ENCODE peak calls at places on chromosomes 12 and 14, in nine cellular contexts. Y, L, F, R, J, N, S, G and H are unnamed samples.

GRCh38 chr14:96741151-96741977 is 55.8 kb upstream of the VRK1 start:
- DNase-seq in Y (no peak), L (peak; percentile 37), F (peak; percentile 71), R (peak; percentile 66), J (peak; percentile 59), N (no peak), S (peak; percentile 76), G (peak; percentile 64), H (peak; percentile 17)

GRCh38 chr12:50326636-50327284 is 43.4 kb upstream of the LIMA1 start:
- DNase-seq in Y (no peak), L (peak; percentile 44), F (no peak), R (no peak), J (no peak), N (no peak), S (peak; percentile 74), G (no peak), H (no peak)

GRCh38 chr12:10101042-10101579 is 2.3 kb upstream of the CLEC1A start:
- DNase-seq in Y (no peak), L (peak; percentile 65), F (no peak), R (no peak), J (no peak), N (peak; percentile 92), S (peak; percentile 15), G (no peak), H (no peak)

GRCh38 chr14:97878727-97879126 is 1081.5 kb downstream of the VRK1 start:
- DNase-seq in Y (peak; percentile 71), L (no peak), F (peak; percentile 19), R (no peak), J (no peak), N (no peak), S (peak; percentile 1), G (no peak), H (peak; percentile 67)

GRCh38 chr12:18797604-18798003 is 59.7 kb downstream of the CAPZA3 start:
- DNase-seq in Y (no peak), L (no peak), F (no peak), R (no peak), J (no peak), N (no peak), S (no peak), G (no peak), H (no peak)

GRCh38 chr12:100940503-100940902 is 145.9 kb downstream of the ANO4 start:
- DNase-seq in Y (no peak), L (no peak), F (no peak), R (no peak), J (no peak), N (no peak), S (no peak), G (no peak), H (no peak)

GRCh38 chr12:43338848-43339526 is 213.0 kb downstream of the ADAMTS20 start:
- DNase-seq in Y (no peak), L (peak; percentile 48), F (no peak), R (peak; percentile 49), J (no peak), N (peak; percentile 44), S (peak; percentile 90), G (peak; percentile 50), H (no peak)

GRCh38 chr14:99035268-99035667 is 236.7 kb downstream of the BCL11B start:
- DNase-seq in Y (peak; percentile 80), L (peak; percentile 27), F (no peak), R (no peak), J (no peak), N (peak; percentile 7), S (peak; percentile 2), G (no peak), H (no peak)

GRCh38 chr12:11807453-11807852 is 158.0 kb downstream of the ETV6 start:
- DNase-seq in Y (no peak), L (no peak), F (no peak), R (no peak), J (peak; percentile 71), N (no peak), S (no peak), G (peak; percentile 30), H (no peak)

GRCh38 chr14:101862177-101862576 is 100.7 kb downstream of the PPP2R5C start:
- DNase-seq in Y (no peak), L (no peak), F (no peak), R (no peak), J (no peak), N (no peak), S (peak; percentile 54), G (no peak), H (no peak)

GRCh38 chr14:28761438-28762289 is 4.9 kb upstream of the FOXG1 start:
- DNase-seq in Y (no peak), L (no peak), F (no peak), R (no peak), J (no peak), N (no peak), S (no peak), G (no peak), H (no peak)

GRCh38 chr14:103520269-103520656 is 2.4 kb downstream of the CKB start:
- DNase-seq in Y (no peak), L (no peak), F (no peak), R (no peak), J (no peak), N (no peak), S (no peak), G (no peak), H (no peak)
- H3K4me3 ChIP-seq in Y (peak overlapping the region; percentile 75), L (no peak overlapping the region), F (no peak overlapping the region), R (peak overlapping the region; percentile 31), J (peak overlapping the region; percentile 52), N (no peak overlapping the region), S (no peak overlapping the region), G (no peak overlapping the region), H (peak overlapping the region; percentile 56)

GRCh38 chr12:92049403-92049802 is 96.2 kb downstream of the BTG1 start:
- DNase-seq in Y (no peak), L (no peak), F (no peak), R (no peak), J (peak; percentile 53), N (no peak), S (no peak), G (peak; percentile 72), H (no peak)

GRCh38 chr12:92056290-92056689 is 89.4 kb downstream of the BTG1 start:
- DNase-seq in Y (no peak), L (no peak), F (no peak), R (no peak), J (no peak), N (no peak), S (no peak), G (no peak), H (no peak)

GRCh38 chr12:92055877-92056276 is 89.8 kb downstream of the BTG1 start:
- DNase-seq in Y (no peak), L (peak; percentile 89), F (peak; percentile 68), R (no peak), J (no peak), N (no peak), S (no peak), G (no peak), H (no peak)

GRCh38 chr12:92047058-92047826 is 98.4 kb downstream of the BTG1 start:
- DNase-seq in Y (no peak), L (no peak), F (no peak), R (no peak), J (no peak), N (no peak), S (peak; percentile 9), G (no peak), H (no peak)

DNA sequence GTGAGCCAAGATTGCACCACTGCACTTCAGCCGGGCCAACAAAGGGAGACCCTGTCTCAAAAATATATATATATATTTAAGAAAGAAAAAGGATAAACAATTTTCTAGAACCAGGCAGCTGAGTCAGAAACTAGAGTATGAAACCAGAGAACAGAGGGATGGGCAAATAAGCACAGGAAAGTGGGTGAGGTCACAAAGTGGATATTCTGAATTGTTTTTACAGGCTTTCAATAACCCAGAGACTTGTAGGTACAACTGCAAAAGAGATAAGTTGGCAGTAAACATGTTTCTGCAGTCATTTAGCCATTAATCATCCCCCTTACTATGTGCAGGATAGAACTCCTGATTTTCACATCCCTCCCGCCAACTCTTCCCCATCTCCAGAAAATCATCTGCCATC is 94.2 kb downstream of the BTG1 start:
- DNase-seq in Y (no peak), L (peak; percentile 65), F (no peak), R (no peak), J (no peak), N (no peak), S (peak; percentile 33), G (no peak), H (no peak)
- H3K4me3 ChIP-seq in Y (no peak overlapping the region), L (no peak overlapping the region), F (no peak overlapping the region), R (no peak overlapping the region), J (no peak overlapping the region), N (no peak overlapping the region), S (no peak overlapping the region), G (no peak overlapping the region), H (no peak overlapping the region)

DNA sequence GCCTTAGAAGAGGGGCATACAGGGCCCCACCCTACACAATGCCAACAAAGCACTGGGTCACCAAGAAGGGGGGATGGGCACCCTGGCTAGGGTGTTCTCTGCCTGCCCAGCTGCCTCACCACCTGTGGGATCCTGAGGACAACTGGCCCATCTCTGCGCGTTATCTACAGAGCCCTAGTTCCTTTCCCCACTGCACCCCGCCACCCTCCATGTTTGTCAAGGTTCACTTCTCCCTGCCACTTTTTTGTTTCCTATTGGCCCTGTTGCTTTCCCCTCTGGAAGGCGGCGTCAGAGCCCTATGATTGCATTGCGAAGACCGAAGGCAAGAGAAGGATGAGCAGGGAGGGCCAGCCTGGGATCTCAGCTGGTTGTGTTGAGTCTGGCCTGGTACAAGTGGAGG is 1.6 kb downstream of the SLC48A1 start:
- DNase-seq in Y (no peak), L (no peak), F (no peak), R (no peak), J (no peak), N (no peak), S (no peak), G (no peak), H (no peak)
- H3K4me3 ChIP-seq in Y (peak overlapping the region; percentile 23), L (no peak overlapping the region), F (no peak overlapping the region), R (no peak overlapping the region), J (no peak overlapping the region), N (no peak overlapping the region), S (no peak overlapping the region), G (no peak overlapping the region), H (no peak overlapping the region)

GRCh38 chr12:124713436-124714082 is 146.1 kb upstream of the NCOR2 start:
- DNase-seq in Y (peak; percentile 70), L (no peak), F (peak; percentile 52), R (no peak), J (no peak), N (no peak), S (peak; percentile 62), G (peak; percentile 91), H (peak; percentile 30)
- H3K4me3 ChIP-seq in Y (peak overlapping the region; percentile 48), L (no peak overlapping the region), F (peak overlapping the region; percentile 54), R (no peak overlapping the region), J (no peak overlapping the region), N (no peak overlapping the region), S (no peak overlapping the region), G (peak overlapping the region; percentile 22), H (no peak overlapping the region)

GRCh38 chr14:103594265-103594664 is 31.5 kb downstream of the COA8 start:
- DNase-seq in Y (no peak), L (peak; percentile 93), F (no peak), R (peak; percentile 71), J (no peak), N (no peak), S (peak; percentile 95), G (no peak), H (no peak)
- H3K4me3 ChIP-seq in Y (no peak overlapping the region), L (peak overlapping the region; percentile 13), F (no peak overlapping the region), R (no peak overlapping the region), J (peak overlapping the region; percentile 14), N (no peak overlapping the region), S (no peak overlapping the region), G (no peak overlapping the region), H (no peak overlapping the region)

DNA sequence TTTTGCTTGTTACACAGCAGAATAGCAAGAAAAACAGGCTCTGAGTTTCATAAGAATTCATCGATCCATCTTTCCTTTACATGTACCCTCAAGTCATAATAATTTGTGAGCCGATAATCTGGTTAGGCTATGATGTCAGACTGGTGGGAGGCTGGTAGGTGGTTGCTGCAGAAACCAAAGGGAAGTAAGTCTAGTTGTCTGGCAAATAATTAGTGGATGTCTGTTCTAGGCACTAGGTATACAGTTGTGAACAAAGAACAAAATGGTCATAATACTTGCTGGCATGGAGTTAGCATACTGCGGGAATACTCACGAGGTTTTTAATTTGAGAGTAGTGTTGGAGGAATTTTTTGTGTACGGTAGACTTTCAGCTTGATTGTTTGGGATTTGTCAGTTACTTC is 8.8 kb downstream of the SUSD6 start:
- DNase-seq in Y (no peak), L (peak; percentile 38), F (no peak), R (no peak), J (no peak), N (no peak), S (no peak), G (no peak), H (no peak)
- H3K4me3 ChIP-seq in Y (no peak overlapping the region), L (no peak overlapping the region), F (no peak overlapping the region), R (no peak overlapping the region), J (no peak overlapping the region), N (no peak overlapping the region), S (no peak overlapping the region), G (no peak overlapping the region), H (no peak overlapping the region)